ENCODE peak calls at places on chromosomes 13 and 19, in seven cellular contexts. G is CD4-positive, CD25-positive, alpha-beta regulatory T cell; K is lung; L is heart right ventricle; B is WERI-Rb-1; A is fibroblast of lung; M is uterus. W is an unnamed sample.

GRCh38 chr19:20999731-21000352 is 20.6 kb upstream of the ZNF430 start:
- DNase-seq in G (peak; percentile 94), K (peak; percentile 83), L (peak; percentile 91), B (peak; percentile 75), A (peak; percentile 88), M (peak; percentile 77), W (peak; percentile 92)

GRCh38 chr19:39924952-39925351 is 9.5 kb downstream of the FCGBP start:
- DNase-seq in G (no peak), K (no peak), L (no peak), B (no peak), A (no peak), M (no peak), W (no peak)

GRCh38 chr13:24356270-24356669 is 46.9 kb downstream of the C1QTNF9 start:
- DNase-seq in G (no peak), K (no peak), L (no peak), B (no peak), A (no peak), M (no peak), W (no peak)

GRCh38 chr13:22121340-22121739 is 450.5 kb downstream of the FGF9 start:
- DNase-seq in G (no peak), K (no peak), L (no peak), B (no peak), A (no peak), M (no peak), W (no peak)

GRCh38 chr13:29471551-29471950 is 123.9 kb downstream of the SLC7A1 start:
- DNase-seq in G (no peak), K (no peak), L (no peak), B (no peak), A (no peak), M (no peak), W (no peak)

GRCh38 chr19:29666634-29667389 is 1.6 kb downstream of the PLEKHF1 start:
- DNase-seq in G (peak; percentile 49), K (no peak), L (peak; percentile 83), B (no peak), A (peak; percentile 70), M (peak; percentile 87), W (peak; percentile 89)

GRCh38 chr19:41795031-41795461 is 1.3 kb upstream of the CEACAM3 start:
- DNase-seq in G (peak; percentile 68), K (peak; percentile 70), L (peak; percentile 18), B (peak; percentile 69), A (peak; percentile 5), M (no peak), W (no peak)

GRCh38 chr13:67042556-67042955 is 187.6 kb downstream of the PCDH9 start:
- DNase-seq in G (no peak), K (no peak), L (no peak), B (no peak), A (no peak), M (no peak), W (no peak)

GRCh38 chr19:5001547-5002131 is 32.7 kb downstream of the KDM4B start:
- DNase-seq in G (peak; percentile 44), K (no peak), L (no peak), B (peak; percentile 59), A (peak; percentile 57), M (no peak), W (no peak)

GRCh38 chr13:92074658-92075057 is 676.2 kb downstream of the GPC5 start:
- DNase-seq in G (no peak), K (no peak), L (no peak), B (peak; percentile 73), A (no peak), M (no peak), W (no peak)

GRCh38 chr19:35644987-35645679 is 3.0 kb upstream of the COX6B1 start:
- DNase-seq in G (peak; percentile 77), K (peak; percentile 80), L (peak; percentile 88), B (peak; percentile 78), A (peak; percentile 31), M (peak; percentile 92), W (peak; percentile 96)

GRCh38 chr13:29619995-29620394 is 24.5 kb upstream of the SLC7A1 start:
- DNase-seq in G (no peak), K (no peak), L (no peak), B (no peak), A (peak; percentile 71), M (no peak), W (no peak)

GRCh38 chr19:8665468-8666213 is 33.0 kb downstream of the ACTL9 start:
- DNase-seq in G (no peak), K (no peak), L (no peak), B (no peak), A (no peak), M (no peak), W (no peak)
- H3K27ac ChIP-seq in G (no peak overlapping the region), K (no peak overlapping the region), L (no peak overlapping the region), B (no peak overlapping the region), A (no peak overlapping the region), M (no peak overlapping the region), W (no peak overlapping the region)

DNA sequence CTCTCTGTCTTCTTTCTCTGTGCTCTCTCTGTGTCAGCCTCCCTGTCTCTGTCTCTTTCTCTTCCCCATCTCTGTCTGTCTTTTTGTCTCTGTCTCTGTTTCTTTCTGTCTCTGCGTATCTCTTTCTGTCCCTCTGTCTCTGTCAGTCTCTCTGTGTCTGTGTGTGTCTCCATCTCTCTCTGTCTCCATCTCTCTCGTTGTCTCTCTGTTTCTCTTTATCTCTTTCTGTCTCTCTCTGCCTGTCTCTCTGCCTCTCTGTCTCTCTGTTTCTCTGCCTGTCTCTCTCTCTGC is 15.6 kb upstream of the TCF3 start:
- DNase-seq in G (no peak), K (no peak), L (no peak), B (no peak), A (no peak), M (no peak), W (no peak)
- H3K27me3 ChIP-seq in G (peaks cover 6% of the 10 kb centered on the region), K (peaks cover 9% of the 10 kb centered on the region), L (peaks cover 70% of the 10 kb centered on the region), B (no peaks in the 10 kb centered on the region), A (peaks cover 18% of the 10 kb centered on the region), M (peaks cover 41% of the 10 kb centered on the region), W (peaks cover 1% of the 10 kb centered on the region)

GRCh38 chr19:9752701-9753443 is 15.7 kb downstream of the ZNF846 start:
- DNase-seq in G (no peak), K (no peak), L (no peak), B (no peak), A (no peak), M (no peak), W (no peak)
- H3K9me3 ChIP-seq in G (peaks cover 43% of the 10 kb centered on the region), K (peaks cover 9% of the 10 kb centered on the region), L (peaks cover 55% of the 10 kb centered on the region), B (peaks cover 8% of the 10 kb centered on the region), A (peaks cover 2% of the 10 kb centered on the region), M (no peaks in the 10 kb centered on the region), W (peaks cover 5% of the 10 kb centered on the region)

GRCh38 chr19:14475251-14476073 is at the start of gene PTGER1:
- DNase-seq in G (peak; percentile 47), K (no peak), L (no peak), B (peak; percentile 79), A (peak; percentile 25), M (no peak), W (no peak)
- H3K27ac ChIP-seq in G (no peak within 1 kb of the TSS), K (no peak within 1 kb of the TSS), L (no peak within 1 kb of the TSS), B (peak within 1 kb of the TSS; percentile 73), A (peak within 1 kb of the TSS; percentile 44), M (peak within 1 kb of the TSS; percentile 5), W (no peak within 1 kb of the TSS)

GRCh38 chr13:46388308-46388707 is 1.3 kb upstream of the RUBCNL start:
- DNase-seq in G (no peak), K (no peak), L (no peak), B (no peak), A (no peak), M (no peak), W (no peak)

GRCh38 chr13:46389985-46390384 is 2.9 kb upstream of the RUBCNL start:
- DNase-seq in G (peak; percentile 56), K (no peak), L (no peak), B (no peak), A (no peak), M (no peak), W (no peak)

GRCh38 chr13:46388846-46389245 is 1.8 kb upstream of the RUBCNL start:
- DNase-seq in G (no peak), K (no peak), L (no peak), B (no peak), A (no peak), M (no peak), W (no peak)

GRCh38 chr13:46386996-46387851 is at the start of gene RUBCNL:
- DNase-seq in G (peak; percentile 24), K (no peak), L (no peak), B (peak; percentile 81), A (peak; percentile 30), M (peak; percentile 16), W (peak; percentile 79)

DNA sequence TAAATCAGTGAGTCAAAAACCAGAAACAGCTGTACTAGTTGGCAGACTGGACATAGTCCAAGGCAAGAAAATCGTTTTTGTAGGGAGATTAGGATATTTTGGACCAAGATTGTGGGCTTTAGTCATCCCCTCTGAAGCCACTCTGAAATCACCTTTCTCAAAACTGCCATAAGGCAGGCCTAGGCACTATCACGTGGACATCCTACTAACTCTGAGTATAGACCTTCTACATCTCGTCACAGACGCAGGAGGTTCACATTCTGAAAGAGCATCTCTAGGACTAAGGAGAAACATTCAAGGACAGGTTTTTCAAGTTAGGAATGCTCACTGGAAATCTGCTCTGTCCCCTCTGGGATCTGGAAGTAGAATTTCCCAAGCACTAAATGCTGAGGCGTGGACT is 2.4 kb upstream of the RUBCNL start:
- DNase-seq in G (no peak), K (no peak), L (no peak), B (no peak), A (no peak), M (no peak), W (no peak)
- H3K27me3 ChIP-seq in G (peaks cover 18% of the 10 kb centered on the region), K (peaks cover 5% of the 10 kb centered on the region), L (peaks cover 40% of the 10 kb centered on the region), B (no peaks in the 10 kb centered on the region), A (peaks cover 30% of the 10 kb centered on the region), M (no peaks in the 10 kb centered on the region), W (no peaks in the 10 kb centered on the region)